ENCODE peak calls at places on chromosomes 2 and 18, in five cellular contexts. One of them, this sample, is unnamed.

GRCh38 chr2:21395366-21395765 is 271.6 kb downstream of the TDRD15 start:
- DNase-seq in DMS 273 treated with DMSO at 0.1 percent for 48 hours: no peak
- DNase-seq in A673: no peak
- DNase-seq in M059J: no peak
- DNase-seq in HCEC 1CT: no peak
- DNase-seq in this sample: no peak

GRCh38 chr2:129277611-129278010 is 701.9 kb upstream of the RAB6C start:
- DNase-seq in DMS 273 treated with DMSO at 0.1 percent for 48 hours: no peak
- DNase-seq in A673: peak
- DNase-seq in M059J: peak
- DNase-seq in HCEC 1CT: no peak
- DNase-seq in this sample: peak

GRCh38 chr2:38294597-38294996 is 82.5 kb downstream of the ATL2 start:
- DNase-seq in DMS 273 treated with DMSO at 0.1 percent for 48 hours: no peak
- DNase-seq in A673: no peak
- DNase-seq in M059J: peak
- DNase-seq in HCEC 1CT: peak
- DNase-seq in this sample: no peak

GRCh38 chr2:171431677-171432167 is 2.1 kb downstream of the METTL8 start:
- DNase-seq in DMS 273 treated with DMSO at 0.1 percent for 48 hours: no peak
- DNase-seq in A673: no peak
- DNase-seq in M059J: no peak
- DNase-seq in HCEC 1CT: no peak
- DNase-seq in this sample: no peak

GRCh38 chr2:15609341-15610042 is 17.8 kb downstream of the DDX1 start:
- DNase-seq in DMS 273 treated with DMSO at 0.1 percent for 48 hours: no peak
- DNase-seq in A673: no peak
- DNase-seq in M059J: no peak
- DNase-seq in HCEC 1CT: no peak
- DNase-seq in this sample: no peak

GRCh38 chr18:9653390-9653789 is 39.0 kb upstream of the PPP4R1 start:
- DNase-seq in DMS 273 treated with DMSO at 0.1 percent for 48 hours: no peak
- DNase-seq in A673: no peak
- DNase-seq in M059J: peak
- DNase-seq in HCEC 1CT: no peak
- DNase-seq in this sample: peak

GRCh38 chr2:11056614-11057013 is 98.7 kb upstream of the SLC66A3 start:
- DNase-seq in DMS 273 treated with DMSO at 0.1 percent for 48 hours: peak
- DNase-seq in A673: peak
- DNase-seq in M059J: peak
- DNase-seq in HCEC 1CT: peak
- DNase-seq in this sample: peak

GRCh38 chr2:238013806-238014205 is 47.0 kb downstream of the UBE2F start:
- DNase-seq in DMS 273 treated with DMSO at 0.1 percent for 48 hours: no peak
- DNase-seq in A673: no peak
- DNase-seq in M059J: no peak
- DNase-seq in HCEC 1CT: no peak
- DNase-seq in this sample: no peak

GRCh38 chr2:82652117-82652516 is 1807.0 kb downstream of the SUCLG1 start:
- DNase-seq in DMS 273 treated with DMSO at 0.1 percent for 48 hours: no peak
- DNase-seq in A673: no peak
- DNase-seq in M059J: no peak
- DNase-seq in HCEC 1CT: no peak
- DNase-seq in this sample: no peak

GRCh38 chr2:165637396-165637795 is 156.7 kb downstream of the GALNT3 start:
- DNase-seq in DMS 273 treated with DMSO at 0.1 percent for 48 hours: no peak
- DNase-seq in A673: no peak
- DNase-seq in M059J: no peak
- DNase-seq in HCEC 1CT: no peak
- DNase-seq in this sample: no peak

GRCh38 chr2:203579730-203580129 is 44.6 kb upstream of the RAPH1 start:
- DNase-seq in DMS 273 treated with DMSO at 0.1 percent for 48 hours: no peak
- DNase-seq in A673: no peak
- DNase-seq in M059J: no peak
- DNase-seq in HCEC 1CT: no peak
- DNase-seq in this sample: no peak

GRCh38 chr2:210363876-210364275 is 48.9 kb upstream of the MYL1 start:
- DNase-seq in DMS 273 treated with DMSO at 0.1 percent for 48 hours: no peak
- DNase-seq in A673: no peak
- DNase-seq in M059J: no peak
- DNase-seq in HCEC 1CT: no peak
- DNase-seq in this sample: no peak

GRCh38 chr18:654601-655000 is 2.9 kb upstream of the TYMS start:
- DNase-seq in DMS 273 treated with DMSO at 0.1 percent for 48 hours: no peak
- DNase-seq in A673: peak
- DNase-seq in M059J: no peak
- DNase-seq in HCEC 1CT: no peak
- DNase-seq in this sample: no peak

GRCh38 chr18:72155327-72155726 is 388.8 kb downstream of the CBLN2 start:
- DNase-seq in DMS 273 treated with DMSO at 0.1 percent for 48 hours: no peak
- DNase-seq in A673: no peak
- DNase-seq in M059J: no peak
- DNase-seq in HCEC 1CT: no peak
- DNase-seq in this sample: no peak

GRCh38 chr2:53969285-53970094 is 1.3 kb downstream of the PSME4 start:
- DNase-seq in DMS 273 treated with DMSO at 0.1 percent for 48 hours: peak
- DNase-seq in A673: peak
- DNase-seq in M059J: peak
- DNase-seq in HCEC 1CT: peak
- DNase-seq in this sample: peak

GRCh38 chr2:73341039-73341438 is 44.6 kb upstream of the ALMS1 start:
- DNase-seq in DMS 273 treated with DMSO at 0.1 percent for 48 hours: no peak
- DNase-seq in A673: no peak
- DNase-seq in M059J: no peak
- DNase-seq in HCEC 1CT: no peak
- DNase-seq in this sample: no peak

GRCh38 chr2:165274698-165275097 is 35.5 kb downstream of the SCN2A start:
- DNase-seq in DMS 273 treated with DMSO at 0.1 percent for 48 hours: peak
- DNase-seq in A673: no peak
- DNase-seq in M059J: no peak
- DNase-seq in HCEC 1CT: peak
- DNase-seq in this sample: no peak

GRCh38 chr18:79629249-79629558 is 50.4 kb upstream of the CTDP1 start:
- DNase-seq in DMS 273 treated with DMSO at 0.1 percent for 48 hours: no peak
- DNase-seq in A673: no peak
- DNase-seq in M059J: no peak
- DNase-seq in HCEC 1CT: no peak
- DNase-seq in this sample: no peak

GRCh38 chr2:238098854-238099708 is 1.1 kb upstream of the ESPNL start:
- DNase-seq in DMS 273 treated with DMSO at 0.1 percent for 48 hours: no peak
- DNase-seq in A673: no peak
- DNase-seq in M059J: no peak
- DNase-seq in HCEC 1CT: no peak
- DNase-seq in this sample: peak